ENCODE peak calls at places on chromosomes 7 and 10, in seven cellular contexts. One of them, this sample, is unnamed.

GRCh38 chr10:42645103-42645502 is 6.7 kb upstream of the ZNF33B start:
- DNase-seq in Caki2: no peak
- DNase-seq in HuH-7.5: no peak
- DNase-seq in cardiac muscle cell: no peak
- DNase-seq in stimulated activated CD4-positive, alpha-beta T cell treated with anti-CD3 and anti-CD28 coated beads, Interleukin-4, amount 100 ng/mL, for 24 hours: no peak
- DNase-seq in PC-3: no peak
- DNase-seq in NCI-H345: no peak
- DNase-seq in this sample: no peak

GRCh38 chr7:51128545-51129466 is 187.8 kb downstream of the COBL start:
- DNase-seq in Caki2: no peak
- DNase-seq in HuH-7.5: no peak
- DNase-seq in cardiac muscle cell: no peak
- DNase-seq in stimulated activated CD4-positive, alpha-beta T cell treated with anti-CD3 and anti-CD28 coated beads, Interleukin-4, amount 100 ng/mL, for 24 hours: no peak
- DNase-seq in PC-3: no peak
- DNase-seq in NCI-H345: no peak
- DNase-seq in this sample: no peak

GRCh38 chr7:156764016-156764669 is 123.6 kb downstream of the RNF32 start:
- DNase-seq in Caki2: peak
- DNase-seq in HuH-7.5: peak
- DNase-seq in cardiac muscle cell: peak
- DNase-seq in stimulated activated CD4-positive, alpha-beta T cell treated with anti-CD3 and anti-CD28 coated beads, Interleukin-4, amount 100 ng/mL, for 24 hours: no peak
- DNase-seq in PC-3: peak
- DNase-seq in NCI-H345: peak
- DNase-seq in this sample: peak

GRCh38 chr7:21450876-21451275 is 23.0 kb downstream of the SP4 start:
- DNase-seq in Caki2: no peak
- DNase-seq in HuH-7.5: no peak
- DNase-seq in cardiac muscle cell: no peak
- DNase-seq in stimulated activated CD4-positive, alpha-beta T cell treated with anti-CD3 and anti-CD28 coated beads, Interleukin-4, amount 100 ng/mL, for 24 hours: no peak
- DNase-seq in PC-3: no peak
- DNase-seq in NCI-H345: no peak
- DNase-seq in this sample: no peak

GRCh38 chr7:130902755-130903357 is 168.8 kb upstream of the KLF14 start:
- DNase-seq in Caki2: no peak
- DNase-seq in HuH-7.5: no peak
- DNase-seq in cardiac muscle cell: no peak
- DNase-seq in stimulated activated CD4-positive, alpha-beta T cell treated with anti-CD3 and anti-CD28 coated beads, Interleukin-4, amount 100 ng/mL, for 24 hours: no peak
- DNase-seq in PC-3: peak
- DNase-seq in NCI-H345: no peak
- DNase-seq in this sample: no peak

GRCh38 chr7:155962191-155962967 is 150.1 kb upstream of the SHH start:
- DNase-seq in Caki2: peak
- DNase-seq in HuH-7.5: no peak
- DNase-seq in cardiac muscle cell: no peak
- DNase-seq in stimulated activated CD4-positive, alpha-beta T cell treated with anti-CD3 and anti-CD28 coated beads, Interleukin-4, amount 100 ng/mL, for 24 hours: peak
- DNase-seq in PC-3: peak
- DNase-seq in NCI-H345: no peak
- DNase-seq in this sample: no peak

GRCh38 chr7:68610751-68611150 is 987.5 kb upstream of the AUTS2 start:
- DNase-seq in Caki2: no peak
- DNase-seq in HuH-7.5: no peak
- DNase-seq in cardiac muscle cell: no peak
- DNase-seq in stimulated activated CD4-positive, alpha-beta T cell treated with anti-CD3 and anti-CD28 coated beads, Interleukin-4, amount 100 ng/mL, for 24 hours: no peak
- DNase-seq in PC-3: no peak
- DNase-seq in NCI-H345: no peak
- DNase-seq in this sample: no peak

GRCh38 chr10:99344715-99345114 is 15.6 kb downstream of the CNNM1 start:
- DNase-seq in Caki2: no peak
- DNase-seq in HuH-7.5: no peak
- DNase-seq in cardiac muscle cell: no peak
- DNase-seq in stimulated activated CD4-positive, alpha-beta T cell treated with anti-CD3 and anti-CD28 coated beads, Interleukin-4, amount 100 ng/mL, for 24 hours: no peak
- DNase-seq in PC-3: no peak
- DNase-seq in NCI-H345: no peak
- DNase-seq in this sample: no peak

GRCh38 chr10:78336402-78336791 is 302.7 kb downstream of the RPS24 start:
- DNase-seq in Caki2: no peak
- DNase-seq in HuH-7.5: no peak
- DNase-seq in cardiac muscle cell: no peak
- DNase-seq in stimulated activated CD4-positive, alpha-beta T cell treated with anti-CD3 and anti-CD28 coated beads, Interleukin-4, amount 100 ng/mL, for 24 hours: no peak
- DNase-seq in PC-3: peak
- DNase-seq in NCI-H345: no peak
- DNase-seq in this sample: peak

GRCh38 chr7:95269640-95270039 is 54.7 kb downstream of the PON1 start:
- DNase-seq in Caki2: no peak
- DNase-seq in HuH-7.5: no peak
- DNase-seq in cardiac muscle cell: no peak
- DNase-seq in stimulated activated CD4-positive, alpha-beta T cell treated with anti-CD3 and anti-CD28 coated beads, Interleukin-4, amount 100 ng/mL, for 24 hours: no peak
- DNase-seq in PC-3: no peak
- DNase-seq in NCI-H345: no peak
- DNase-seq in this sample: no peak

GRCh38 chr7:55895021-55895420 is 7.8 kb downstream of the ZNF713 start:
- DNase-seq in Caki2: no peak
- DNase-seq in HuH-7.5: no peak
- DNase-seq in cardiac muscle cell: no peak
- DNase-seq in stimulated activated CD4-positive, alpha-beta T cell treated with anti-CD3 and anti-CD28 coated beads, Interleukin-4, amount 100 ng/mL, for 24 hours: no peak
- DNase-seq in PC-3: no peak
- DNase-seq in NCI-H345: no peak
- DNase-seq in this sample: no peak

GRCh38 chr10:97465982-97466381 is 20.0 kb downstream of the ZDHHC16 start:
- DNase-seq in Caki2: no peak
- DNase-seq in HuH-7.5: no peak
- DNase-seq in cardiac muscle cell: no peak
- DNase-seq in stimulated activated CD4-positive, alpha-beta T cell treated with anti-CD3 and anti-CD28 coated beads, Interleukin-4, amount 100 ng/mL, for 24 hours: no peak
- DNase-seq in PC-3: no peak
- DNase-seq in NCI-H345: no peak
- DNase-seq in this sample: no peak

GRCh38 chr10:60853107-60853506 is 74.8 kb downstream of the CDK1 start:
- DNase-seq in Caki2: no peak
- DNase-seq in HuH-7.5: no peak
- DNase-seq in cardiac muscle cell: no peak
- DNase-seq in stimulated activated CD4-positive, alpha-beta T cell treated with anti-CD3 and anti-CD28 coated beads, Interleukin-4, amount 100 ng/mL, for 24 hours: no peak
- DNase-seq in PC-3: no peak
- DNase-seq in NCI-H345: no peak
- DNase-seq in this sample: no peak

GRCh38 chr7:94123136-94123535 is 119.0 kb upstream of the BET1 start:
- DNase-seq in Caki2: no peak
- DNase-seq in HuH-7.5: no peak
- DNase-seq in cardiac muscle cell: no peak
- DNase-seq in stimulated activated CD4-positive, alpha-beta T cell treated with anti-CD3 and anti-CD28 coated beads, Interleukin-4, amount 100 ng/mL, for 24 hours: no peak
- DNase-seq in PC-3: no peak
- DNase-seq in NCI-H345: no peak
- DNase-seq in this sample: no peak

GRCh38 chr10:89022734-89023133 is 32.1 kb downstream of the FAS start:
- DNase-seq in Caki2: no peak
- DNase-seq in HuH-7.5: no peak
- DNase-seq in cardiac muscle cell: no peak
- DNase-seq in stimulated activated CD4-positive, alpha-beta T cell treated with anti-CD3 and anti-CD28 coated beads, Interleukin-4, amount 100 ng/mL, for 24 hours: no peak
- DNase-seq in PC-3: no peak
- DNase-seq in NCI-H345: no peak
- DNase-seq in this sample: no peak

GRCh38 chr7:117092801-117093200 is 139.5 kb downstream of the ST7 start:
- DNase-seq in Caki2: no peak
- DNase-seq in HuH-7.5: no peak
- DNase-seq in cardiac muscle cell: no peak
- DNase-seq in stimulated activated CD4-positive, alpha-beta T cell treated with anti-CD3 and anti-CD28 coated beads, Interleukin-4, amount 100 ng/mL, for 24 hours: no peak
- DNase-seq in PC-3: no peak
- DNase-seq in NCI-H345: no peak
- DNase-seq in this sample: peak

GRCh38 chr7:2525931-2526630 is 6.5 kb downstream of the LFNG start:
- DNase-seq in Caki2: no peak
- DNase-seq in HuH-7.5: no peak
- DNase-seq in cardiac muscle cell: no peak
- DNase-seq in stimulated activated CD4-positive, alpha-beta T cell treated with anti-CD3 and anti-CD28 coated beads, Interleukin-4, amount 100 ng/mL, for 24 hours: no peak
- DNase-seq in PC-3: no peak
- DNase-seq in NCI-H345: peak
- DNase-seq in this sample: no peak

GRCh38 chr10:6119962-6120361 is 31.1 kb downstream of the RBM17 start:
- DNase-seq in Caki2: no peak
- DNase-seq in HuH-7.5: no peak
- DNase-seq in cardiac muscle cell: no peak
- DNase-seq in stimulated activated CD4-positive, alpha-beta T cell treated with anti-CD3 and anti-CD28 coated beads, Interleukin-4, amount 100 ng/mL, for 24 hours: no peak
- DNase-seq in PC-3: peak
- DNase-seq in NCI-H345: no peak
- DNase-seq in this sample: no peak

GRCh38 chr7:83478601-83479000 is 170.3 kb downstream of the SEMA3E start:
- DNase-seq in Caki2: no peak
- DNase-seq in HuH-7.5: no peak
- DNase-seq in cardiac muscle cell: no peak
- DNase-seq in stimulated activated CD4-positive, alpha-beta T cell treated with anti-CD3 and anti-CD28 coated beads, Interleukin-4, amount 100 ng/mL, for 24 hours: no peak
- DNase-seq in PC-3: no peak
- DNase-seq in NCI-H345: no peak
- DNase-seq in this sample: no peak

GRCh38 chr7:66443946-66444345 is 184.7 kb upstream of the KCTD7 start:
- DNase-seq in Caki2: no peak
- DNase-seq in HuH-7.5: no peak
- DNase-seq in cardiac muscle cell: no peak
- DNase-seq in stimulated activated CD4-positive, alpha-beta T cell treated with anti-CD3 and anti-CD28 coated beads, Interleukin-4, amount 100 ng/mL, for 24 hours: no peak
- DNase-seq in PC-3: no peak
- DNase-seq in NCI-H345: no peak
- DNase-seq in this sample: no peak